ENCODE peak calls at places on chromosomes 2 and 18, in eight cellular contexts. M is PC-9; U is A549; K is lower leg skin; V is HFF-Myc; S is heart left ventricle; T is CD8-positive, alpha-beta T cell; G is pancreas. L is an unnamed sample.
A peak's percentile ranks its signal among the peaks of the same experiment; 100 is the strongest.

GRCh38 chr2:186459009-186459408 is 27.1 kb upstream of the ZC3H15 start:
- DNase-seq in V (no peak), U (no peak), M (no peak), G (no peak), K (no peak), S (no peak), T (no peak), L (no peak)

GRCh38 chr2:11254100-11254536 is 90.3 kb downstream of the ROCK2 start:
- DNase-seq in S (no peak), K (no peak), G (no peak), T (no peak), M (no peak), V (no peak), U (no peak), L (no peak)

GRCh38 chr2:113799375-113799774 is 42.9 kb upstream of the SLC35F5 start:
- DNase-seq in T (no peak), G (no peak), U (no peak), V (no peak), K (no peak), M (no peak), S (no peak), L (no peak)

GRCh38 chr2:56009758-56010534 is 86.4 kb upstream of the EFEMP1 start:
- DNase-seq in M (no peak), T (no peak), V (no peak), U (peak; percentile 18), K (no peak), G (no peak), S (no peak), L (no peak)

GRCh38 chr2:25306767-25307368 is 34.9 kb downstream of the DNMT3A start:
- DNase-seq in S (no peak), G (no peak), V (no peak), U (no peak), K (no peak), M (no peak), T (no peak), L (peak; percentile 56)

GRCh38 chr2:44747794-44748193 is 193.7 kb upstream of the SIX3 start:
- DNase-seq in M (no peak), K (no peak), S (no peak), T (no peak), U (no peak), G (no peak), V (no peak), L (no peak)

GRCh38 chr2:205768815-205769493 is 86.7 kb downstream of the NRP2 start:
- DNase-seq in K (no peak), S (no peak), G (no peak), V (no peak), U (no peak), T (no peak), M (no peak), L (no peak)

GRCh38 chr18:35026407-35027061 is 14.7 kb upstream of the MAPRE2 start:
- DNase-seq in U (no peak), G (no peak), V (no peak), T (no peak), M (no peak), S (no peak), K (no peak), L (no peak)

GRCh38 chr2:41038408-41038807 is 586.5 kb upstream of the SLC8A1 start:
- DNase-seq in V (no peak), K (no peak), G (no peak), U (no peak), M (no peak), S (no peak), T (no peak), L (no peak)

GRCh38 chr2:130798472-130799221 is 38.1 kb upstream of the ARHGEF4 start:
- DNase-seq in S (peak; percentile 40), U (no peak), M (no peak), G (peak; percentile 53), T (no peak), K (no peak), V (no peak), L (no peak)

GRCh38 chr2:127000937-127001336 is 102.2 kb downstream of the TEX51 start:
- DNase-seq in T (no peak), V (no peak), U (no peak), S (no peak), G (no peak), K (no peak), M (no peak), L (no peak)

GRCh38 chr2:86807462-86808275 is 17.0 kb upstream of the CD8A start:
- DNase-seq in M (peak; percentile 77), U (peak; percentile 77), G (no peak), S (no peak), V (peak; percentile 3), K (peak; percentile 48), T (peak; percentile 41), L (no peak)

GRCh38 chr2:233469261-233470006 is 97.1 kb downstream of the USP40 start:
- DNase-seq in K (no peak), G (no peak), U (no peak), M (no peak), V (no peak), T (no peak), S (peak; percentile 72), L (peak; percentile 89)

GRCh38 chr2:232203166-232203891 is 175.2 kb upstream of the ALPP start:
- DNase-seq in T (no peak), S (no peak), V (no peak), U (no peak), G (no peak), K (no peak), M (no peak), L (no peak)

GRCh38 chr18:62521588-62521987 is 1.2 kb upstream of the ZCCHC2 start:
- DNase-seq in K (no peak), U (no peak), M (no peak), V (no peak), T (no peak), S (no peak), G (no peak), L (no peak)

GRCh38 chr2:96617012-96617411 is 21.1 kb downstream of the KANSL3 start:
- DNase-seq in T (no peak), K (no peak), S (no peak), V (no peak), M (no peak), G (no peak), U (no peak), L (no peak)
- H3K4me3 ChIP-seq in T (no peak overlapping the region), K (no peak overlapping the region), S (no peak overlapping the region), V (no peak overlapping the region), M (no peak overlapping the region), G (no peak overlapping the region), U (no peak overlapping the region), L (no peak overlapping the region)

GRCh38 chr18:58451115-58451971 is 177.5 kb downstream of the ALPK2 start:
- DNase-seq in K (no peak), S (no peak), U (no peak), V (no peak), G (no peak), M (no peak), T (no peak), L (no peak)

GRCh38 chr18:58446661-58447060 is 182.2 kb downstream of the ALPK2 start:
- DNase-seq in V (no peak), U (no peak), T (no peak), K (no peak), G (no peak), M (no peak), S (no peak), L (no peak)

GRCh38 chr18:58447342-58448190 is 181.3 kb downstream of the ALPK2 start:
- DNase-seq in S (no peak), M (no peak), U (no peak), K (no peak), T (no peak), V (no peak), G (no peak), L (no peak)

GRCh38 chr18:58451972-58452334 is 176.9 kb downstream of the ALPK2 start:
- DNase-seq in U (no peak), S (no peak), M (no peak), V (no peak), K (no peak), T (no peak), G (no peak), L (no peak)

GRCh38 chr18:58449366-58449935 is 179.4 kb downstream of the ALPK2 start:
- DNase-seq in S (no peak), G (no peak), M (peak; percentile 14), U (no peak), T (no peak), V (no peak), K (no peak), L (no peak)
- TF ChIP-seq CTCF in S (no peak), G (no peak), M (no peak), U (no peak), T (no peak), V (no peak), K (no peak), L (no peak)

GRCh38 chr2:221125691-221126090 is 446.4 kb downstream of the EPHA4 start:
- DNase-seq in M (no peak), U (no peak), G (no peak), T (no peak), S (no peak), K (no peak), V (no peak), L (no peak)

GRCh38 chr2:221129657-221130056 is 442.4 kb downstream of the EPHA4 start:
- DNase-seq in M (no peak), S (no peak), V (no peak), U (no peak), K (no peak), G (no peak), T (no peak), L (no peak)

GRCh38 chr2:221120643-221121042 is 451.5 kb downstream of the EPHA4 start:
- DNase-seq in M (no peak), S (no peak), V (no peak), U (no peak), T (no peak), K (no peak), G (no peak), L (no peak)

GRCh38 chr2:221123396-221123795 is 448.7 kb downstream of the EPHA4 start:
- DNase-seq in M (no peak), K (no peak), U (no peak), V (no peak), G (no peak), T (no peak), S (no peak), L (no peak)

GRCh38 chr2:221124542-221125235 is 447.4 kb downstream of the EPHA4 start:
- DNase-seq in G (no peak), S (peak; percentile 55), K (peak; percentile 39), T (no peak), M (peak; percentile 20), U (no peak), V (no peak), L (no peak)
- H3K4me3 ChIP-seq in G (no peak overlapping the region), S (no peak overlapping the region), K (no peak overlapping the region), T (no peak overlapping the region), M (no peak overlapping the region), U (no peak overlapping the region), V (no peak overlapping the region), L (no peak overlapping the region)

GRCh38 chr18:48776641-48777025 is 174.1 kb downstream of the SMAD7 start:
- DNase-seq in K (no peak), U (no peak), T (no peak), G (no peak), S (no peak), V (no peak), M (no peak), L (no peak)
- TF ChIP-seq CTCF in K (no peak), U (no peak), T (no peak), G (no peak), S (no peak), V (no peak), M (no peak), L (no peak)